ENCODE peak calls at places on chromosomes 2 and 18, in seven cellular contexts. B is BE2C; N is EH; U is NCI-H1092; G is activated CD4-positive, alpha-beta T cell treated with anti-CD3 and anti-CD28 coated beads, Interleukin-2, amount 10 ng/mL, durations not matched to agents 7 days and 5 days; W is cardiac muscle cell; R is substantia nigra. L is an unnamed sample.

GRCh38 chr2:29114514-29114840 is 738 bp upstream of the CLIP4 start:
- DNase-seq in B (peak; percentile 77), N (no peak), U (no peak), G (no peak), W (no peak), R (no peak), L (no peak)

GRCh38 chr2:71457123-71457958 is 4.0 kb downstream of the DYSF start:
- DNase-seq in B (no peak), N (no peak), U (no peak), G (no peak), W (no peak), R (no peak), L (no peak)

GRCh38 chr2:126953483-126953882 is 54.8 kb downstream of the TEX51 start:
- DNase-seq in B (no peak), N (no peak), U (no peak), G (no peak), W (no peak), R (no peak), L (no peak)

GRCh38 chr2:100011272-100011711 is 131.1 kb downstream of the AFF3 start:
- DNase-seq in B (no peak), N (peak; percentile 97), U (no peak), G (no peak), W (no peak), R (no peak), L (no peak)

GRCh38 chr2:144522741-144523605 is 3.1 kb upstream of the ZEB2 start:
- DNase-seq in B (no peak), N (no peak), U (no peak), G (no peak), W (no peak), R (peak; percentile 32), L (no peak)

GRCh38 chr2:75326645-75327044 is 127.3 kb upstream of the TACR1 start:
- DNase-seq in B (no peak), N (no peak), U (no peak), G (no peak), W (no peak), R (no peak), L (no peak)

GRCh38 chr18:4358618-4359017 is 96.5 kb downstream of the DLGAP1 start:
- DNase-seq in B (no peak), N (no peak), U (no peak), G (no peak), W (no peak), R (no peak), L (no peak)

GRCh38 chr2:2719781-2720180 is 388.7 kb upstream of the MYT1L start:
- DNase-seq in B (no peak), N (no peak), U (no peak), G (no peak), W (no peak), R (no peak), L (no peak)

GRCh38 chr18:42078711-42079110 is 123.7 kb downstream of the PIK3C3 start:
- DNase-seq in B (no peak), N (peak; percentile 52), U (no peak), G (no peak), W (no peak), R (no peak), L (no peak)

GRCh38 chr2:182980652-182981051 is 57.6 kb downstream of the NCKAP1 start:
- DNase-seq in B (no peak), N (no peak), U (no peak), G (no peak), W (no peak), R (no peak), L (no peak)

GRCh38 chr2:144322379-144322778 is 197.5 kb downstream of the ZEB2 start:
- DNase-seq in B (no peak), N (peak; percentile 42), U (no peak), G (no peak), W (no peak), R (no peak), L (no peak)

GRCh38 chr2:27109083-27109482 is 9.8 kb downstream of the CGREF1 start:
- DNase-seq in B (no peak), N (no peak), U (no peak), G (no peak), W (no peak), R (no peak), L (no peak)

GRCh38 chr2:217947341-217948316 is 55.2 kb downstream of the TNS1 start:
- DNase-seq in B (peak; percentile 4), N (no peak), U (no peak), G (no peak), W (no peak), R (peak; percentile 67), L (no peak)

GRCh38 chr2:100980046-100980445 is 22.0 kb upstream of the RPL31 start:
- DNase-seq in B (no peak), N (no peak), U (no peak), G (no peak), W (no peak), R (no peak), L (no peak)

GRCh38 chr2:18516112-18516511 is 44.3 kb downstream of the RDH14 start:
- DNase-seq in B (no peak), N (peak; percentile 94), U (no peak), G (no peak), W (peak; percentile 39), R (no peak), L (no peak)

GRCh38 chr18:45785015-45785597 is 40.4 kb upstream of the SIGLEC15 start:
- DNase-seq in B (no peak), N (peak; percentile 63), U (no peak), G (peak; percentile 28), W (no peak), R (no peak), L (no peak)

GRCh38 chr2:233829193-233830110 is 24.9 kb downstream of the HJURP start:
- DNase-seq in B (no peak), N (no peak), U (no peak), G (no peak), W (no peak), R (no peak), L (no peak)

GRCh38 chr2:220789961-220790360 is 782.1 kb downstream of the EPHA4 start:
- DNase-seq in B (no peak), N (peak; percentile 82), U (no peak), G (no peak), W (no peak), R (no peak), L (no peak)

GRCh38 chr2:124666976-124667375 is 641.9 kb downstream of the CNTNAP5 start:
- DNase-seq in B (no peak), N (peak; percentile 58), U (no peak), G (no peak), W (no peak), R (no peak), L (no peak)

GRCh38 chr2:227415538-227416424 is 28.0 kb upstream of the SCYGR1 start:
- DNase-seq in B (no peak), N (peak; percentile 73), U (no peak), G (no peak), W (no peak), R (no peak), L (no peak)

GRCh38 chr2:45814528-45814927 is 163.1 kb downstream of the PRKCE start:
- DNase-seq in B (peak; percentile 26), N (no peak), U (no peak), G (no peak), W (peak; percentile 73), R (no peak), L (no peak)

GRCh38 chr2:37469126-37469525 is 124.7 kb downstream of the QPCT start:
- DNase-seq in B (no peak), N (no peak), U (no peak), G (no peak), W (no peak), R (no peak), L (no peak)

GRCh38 chr2:162587653-162588052 is 243.7 kb downstream of the GCA start:
- DNase-seq in B (no peak), N (no peak), U (no peak), G (no peak), W (no peak), R (no peak), L (no peak)

GRCh38 chr2:217981084-217981730 is 21.6 kb downstream of the TNS1 start:
- DNase-seq in B (no peak), N (no peak), U (no peak), G (no peak), W (no peak), R (no peak), L (no peak)

GRCh38 chr2:39595116-39595515 is 70.6 kb upstream of the TMEM178A start:
- DNase-seq in B (no peak), N (peak; percentile 17), U (no peak), G (no peak), W (no peak), R (no peak), L (no peak)

GRCh38 chr2:128786800-128787478 is 468.3 kb upstream of the HS6ST1 start:
- DNase-seq in B (no peak), N (no peak), U (no peak), G (peak; percentile 0), W (no peak), R (no peak), L (no peak)

GRCh38 chr2:128420776-128421175 is 102.1 kb upstream of the HS6ST1 start:
- DNase-seq in B (peak; percentile 47), N (no peak), U (no peak), G (no peak), W (no peak), R (no peak), L (no peak)

L was measured in NCI-H2107.